ENCODE peak calls at places on chromosomes 6 and 20, in nine cellular contexts. D is pancreas, T is fibroblast of lung, V is HCT116, K is BE2C, G is astrocyte, J is kidney, F is DND-41, A is SJSA1. M is an unnamed sample.
A peak's percentile ranks its signal among the peaks of the same experiment; 100 is the strongest.

GRCh38 chr20:38787870-38788269 is 17.6 kb upstream of the PPP1R16B start:
- DNase-seq in D (no peak), T (no peak), V (no peak), K (no peak), G (no peak), J (no peak), F (no peak), A (no peak), M (no peak)

GRCh38 chr6:3742426-3743344 is 8.8 kb downstream of the PXDC1 start:
- DNase-seq in D (peak; percentile 93), T (peak; percentile 62), V (peak; percentile 48), K (peak; percentile 78), G (no peak), J (peak; percentile 90), F (peak; percentile 82), A (peak; percentile 79), M (peak; percentile 57)

GRCh38 chr6:107305391-107305790 is 154.0 kb downstream of the PDSS2 start:
- DNase-seq in D (no peak), T (no peak), V (no peak), K (no peak), G (no peak), J (no peak), F (no peak), A (no peak), M (no peak)

GRCh38 chr6:2542858-2543218 is 207.9 kb downstream of the MYLK4 start:
- DNase-seq in D (no peak), T (peak; percentile 96), V (no peak), K (no peak), G (peak; percentile 96), J (no peak), F (peak; percentile 75), A (peak; percentile 78), M (no peak)

GRCh38 chr6:26411751-26412150 is 9.7 kb downstream of the BTN3A1 start:
- DNase-seq in D (no peak), T (no peak), V (no peak), K (no peak), G (no peak), J (no peak), F (no peak), A (no peak), M (no peak)

GRCh38 chr20:39222102-39222501 is 260.0 kb downstream of the DHX35 start:
- DNase-seq in D (no peak), T (no peak), V (no peak), K (no peak), G (no peak), J (no peak), F (no peak), A (no peak), M (no peak)

GRCh38 chr6:135647521-135647920 is 150.0 kb upstream of the AHI1 start:
- DNase-seq in D (no peak), T (no peak), V (no peak), K (no peak), G (no peak), J (no peak), F (no peak), A (no peak), M (no peak)

GRCh38 chr20:24993337-24994185 is 1.0 kb upstream of the APMAP start:
- DNase-seq in D (no peak), T (peak; percentile 36), V (no peak), K (no peak), G (peak; percentile 18), J (no peak), F (no peak), A (peak; percentile 21), M (no peak)

GRCh38 chr20:4041748-4042411 is 26.5 kb upstream of the RNF24 start:
- DNase-seq in D (peak; percentile 96), T (peak; percentile 98), V (peak; percentile 95), K (peak; percentile 41), G (peak; percentile 98), J (peak; percentile 94), F (no peak), A (no peak), M (no peak)

GRCh38 chr20:8414611-8415274 is 282.7 kb downstream of the PLCB1 start:
- DNase-seq in D (no peak), T (peak; percentile 78), V (peak; percentile 6), K (peak; percentile 42), G (peak; percentile 80), J (no peak), F (no peak), A (no peak), M (peak; percentile 95)

GRCh38 chr6:9485992-9486391 is 928.9 kb downstream of the TFAP2A start:
- DNase-seq in D (no peak), T (no peak), V (no peak), K (no peak), G (no peak), J (no peak), F (no peak), A (no peak), M (no peak)

GRCh38 chr6:95325858-95326257 is 251.5 kb upstream of the MANEA start:
- DNase-seq in D (no peak), T (peak; percentile 63), V (no peak), K (no peak), G (peak; percentile 49), J (no peak), F (no peak), A (no peak), M (no peak)

GRCh38 chr6:113858067-113858604 is 991 bp downstream of the MARCKS start:
- DNase-seq in D (peak; percentile 57), T (peak; percentile 53), V (no peak), K (peak; percentile 52), G (peak; percentile 27), J (peak; percentile 74), F (no peak), A (peak; percentile 51), M (peak; percentile 69)

GRCh38 chr20:34581341-34582189 is 23.0 kb downstream of the MAP1LC3A start:
- DNase-seq in D (no peak), T (peak; percentile 69), V (no peak), K (no peak), G (peak; percentile 58), J (no peak), F (no peak), A (peak; percentile 39), M (no peak)

GRCh38 chr6:90714319-90714718 is 127.4 kb upstream of the MAP3K7 start:
- DNase-seq in D (no peak), T (no peak), V (no peak), K (no peak), G (no peak), J (no peak), F (no peak), A (no peak), M (no peak)

GRCh38 chr6:42099340-42100028 is 42.9 kb downstream of the C6orf132 start:
- DNase-seq in D (peak; percentile 41), T (peak; percentile 85), V (no peak), K (no peak), G (peak; percentile 81), J (peak; percentile 88), F (no peak), A (no peak), M (no peak)

GRCh38 chr6:159645659-159646058 is 47.4 kb downstream of the SOD2 start:
- DNase-seq in D (no peak), T (peak; percentile 10), V (no peak), K (no peak), G (no peak), J (no peak), F (no peak), A (no peak), M (no peak)

GRCh38 chr20:32966881-32967781 is 37.1 kb downstream of the SUN5 start:
- DNase-seq in D (peak; percentile 26), T (no peak), V (no peak), K (no peak), G (no peak), J (peak; percentile 48), F (peak; percentile 75), A (peak; percentile 32), M (no peak)

GRCh38 chr6:18564775-18565174 is 177.6 kb downstream of the RNF144B start:
- DNase-seq in D (no peak), T (no peak), V (no peak), K (no peak), G (no peak), J (no peak), F (no peak), A (no peak), M (no peak)

GRCh38 chr20:36217226-36217625 is 19.1 kb upstream of the AAR2 start:
- DNase-seq in D (no peak), T (no peak), V (peak; percentile 36), K (no peak), G (no peak), J (no peak), F (no peak), A (no peak), M (peak; percentile 35)

GRCh38 chr20:15297059-15297875 is 959.9 kb upstream of the FLRT3 start:
- DNase-seq in D (no peak), T (no peak), V (no peak), K (no peak), G (no peak), J (no peak), F (no peak), A (no peak), M (no peak)

GRCh38 chr20:51697119-51697826 is 70.9 kb downstream of the ATP9A start:
- DNase-seq in D (no peak), T (peak; percentile 31), V (no peak), K (no peak), G (peak; percentile 25), J (no peak), F (no peak), A (no peak), M (no peak)

GRCh38 chr20:17896771-17897369 is 71.7 kb downstream of the SNX5 start:
- DNase-seq in D (no peak), T (no peak), V (no peak), K (no peak), G (no peak), J (no peak), F (no peak), A (no peak), M (no peak)
- H3K9me3 ChIP-seq in D (no peaks in the 10 kb centered on the region), T (no peaks in the 10 kb centered on the region), V (peaks cover under 1% of the 10 kb centered on the region), K (no peaks in the 10 kb centered on the region), G (no peaks in the 10 kb centered on the region), J (no peaks in the 10 kb centered on the region), F (no peaks in the 10 kb centered on the region), A (no peaks in the 10 kb centered on the region), M (no peaks in the 10 kb centered on the region)

GRCh38 chr20:60892095-60892813 is 359.8 kb upstream of the CDH4 start:
- DNase-seq in D (no peak), T (no peak), V (no peak), K (no peak), G (no peak), J (no peak), F (no peak), A (no peak), M (no peak)
- H3K9me3 ChIP-seq in D (no peaks in the 10 kb centered on the region), T (no peaks in the 10 kb centered on the region), V (peaks cover 52% of the 10 kb centered on the region), K (no peaks in the 10 kb centered on the region), G (peaks cover 5% of the 10 kb centered on the region), J (no peaks in the 10 kb centered on the region), F (no peaks in the 10 kb centered on the region), A (no peaks in the 10 kb centered on the region), M (no peaks in the 10 kb centered on the region)

GRCh38 chr6:165135889-165136288 is 173.5 kb downstream of the C6orf118 start:
- DNase-seq in D (no peak), T (no peak), V (no peak), K (no peak), G (no peak), J (no peak), F (no peak), A (no peak), M (no peak)
- H3K9me3 ChIP-seq in D (no peaks in the 10 kb centered on the region), T (no peaks in the 10 kb centered on the region), V (peaks cover 16% of the 10 kb centered on the region), K (no peaks in the 10 kb centered on the region), G (peaks cover 4% of the 10 kb centered on the region), J (no peaks in the 10 kb centered on the region), F (no peaks in the 10 kb centered on the region), A (peaks cover 6% of the 10 kb centered on the region), M (no peaks in the 10 kb centered on the region)

DNA sequence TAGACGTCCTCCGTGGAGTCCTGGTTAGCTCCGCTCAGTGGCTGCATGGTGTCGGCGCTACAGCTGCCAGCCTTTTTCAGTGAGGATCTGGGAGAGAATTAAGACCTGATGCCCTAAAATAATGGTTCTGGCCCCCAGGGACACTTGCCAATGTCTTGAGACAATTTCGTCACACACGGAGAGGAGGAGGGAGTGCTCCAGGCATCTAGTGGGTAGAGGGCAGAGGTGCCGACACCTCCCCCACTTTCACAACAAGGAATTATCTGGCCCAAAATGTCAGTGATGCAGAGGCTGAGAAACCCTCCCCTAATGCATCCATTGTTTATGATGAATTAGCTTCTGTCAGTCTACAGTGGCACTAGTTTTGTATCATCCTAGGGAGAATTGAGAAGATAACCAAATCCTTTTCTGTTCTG is 24.4 kb downstream of the TMEM181 start:
- DNase-seq in D (no peak), T (no peak), V (no peak), K (no peak), G (no peak), J (no peak), F (no peak), A (no peak), M (no peak)
- H3K9me3 ChIP-seq in D (no peaks in the 10 kb centered on the region), T (no peaks in the 10 kb centered on the region), V (no peaks in the 10 kb centered on the region), K (no peaks in the 10 kb centered on the region), G (peaks cover 8% of the 10 kb centered on the region), J (no peaks in the 10 kb centered on the region), F (no peaks in the 10 kb centered on the region), A (no peaks in the 10 kb centered on the region), M (no peaks in the 10 kb centered on the region)

M was measured in HAP-1.